ENCODE peak calls at places on chromosome 3, in six cellular contexts. R, X, D, Y, I and J are unnamed samples.

GRCh38 chr3:108333951-108334350 is 37.6 kb downstream of the HHLA2 start:
- DNase-seq in Y (no peak), X (no peak), R (no peak), I (no peak), D (no peak), J (no peak)

GRCh38 chr3:153284282-153284938 is 122.4 kb downstream of the RAP2B start:
- DNase-seq in D (peak; percentile 10), I (no peak), Y (no peak), R (peak; percentile 12), X (no peak), J (no peak)

GRCh38 chr3:18657858-18658820 is 233.0 kb upstream of the SATB1 start:
- DNase-seq in I (no peak), X (no peak), Y (no peak), D (no peak), R (no peak), J (no peak)

GRCh38 chr3:143188881-143189280 is 69.3 kb downstream of the CHST2 start:
- DNase-seq in R (no peak), X (no peak), D (no peak), Y (no peak), I (no peak), J (no peak)

GRCh38 chr3:133895208-133896001 is at the start of gene RAB6B:
- DNase-seq in X (peak; percentile 67), R (no peak), I (peak; percentile 80), Y (no peak), D (no peak), J (peak; percentile 42)

GRCh38 chr3:196686436-196686835 is 25.6 kb downstream of the CEP19 start:
- DNase-seq in X (no peak), D (no peak), I (no peak), R (no peak), Y (no peak), J (no peak)

GRCh38 chr3:129045675-129046036 is 14.9 kb upstream of the GP9 start:
- DNase-seq in Y (no peak), D (no peak), X (no peak), I (no peak), R (no peak), J (peak; percentile 41)

GRCh38 chr3:72143322-72143721 is 358.4 kb upstream of the PROK2 start:
- DNase-seq in X (no peak), Y (no peak), D (peak; percentile 54), I (peak; percentile 56), R (no peak), J (no peak)

GRCh38 chr3:175940243-175940642 is 1081.1 kb downstream of the NAALADL2 start:
- DNase-seq in X (no peak), D (no peak), Y (no peak), I (no peak), R (no peak), J (no peak)

GRCh38 chr3:192281207-192281880 is 446.0 kb downstream of the FGF12 start:
- DNase-seq in D (no peak), Y (no peak), R (no peak), I (no peak), X (no peak), J (no peak)

GRCh38 chr3:85783331-85783730 is 824.5 kb downstream of the CADM2 start:
- DNase-seq in I (no peak), X (no peak), R (no peak), Y (no peak), D (no peak), J (no peak)

GRCh38 chr3:13301295-13301987 is 118.7 kb downstream of the NUP210 start:
- DNase-seq in I (peak; percentile 51), D (peak; percentile 65), X (no peak), Y (peak; percentile 74), R (peak; percentile 28), J (no peak)

GRCh38 chr3:127043041-127043641 is 60.2 kb downstream of the PLXNA1 start:
- DNase-seq in X (no peak), D (no peak), R (no peak), I (no peak), Y (no peak), J (no peak)

GRCh38 chr3:132804498-132804897 is 82.3 kb upstream of the NPHP3 start:
- DNase-seq in X (no peak), D (no peak), Y (no peak), I (no peak), R (no peak), J (no peak)

GRCh38 chr3:126119008-126119675 is 35.2 kb upstream of the SLC41A3 start:
- DNase-seq in R (no peak), Y (no peak), I (no peak), D (no peak), X (no peak), J (no peak)

GRCh38 chr3:149959443-149959842 is 11.3 kb downstream of the PFN2 start:
- DNase-seq in I (no peak), Y (no peak), D (no peak), X (no peak), R (no peak), J (no peak)

GRCh38 chr3:170811928-170812591 is 57.9 kb downstream of the RPL22L1 start:
- DNase-seq in R (peak; percentile 30), X (peak; percentile 42), D (peak; percentile 78), Y (peak; percentile 59), I (peak; percentile 83), J (peak; percentile 40)

GRCh38 chr3:48598323-48599076 is 3.4 kb upstream of the COL7A1 start:
- DNase-seq in Y (no peak), D (no peak), R (no peak), X (no peak), I (no peak), J (no peak)

GRCh38 chr3:122936335-122936734 is 91.2 kb downstream of the SEMA5B start:
- DNase-seq in Y (no peak), X (no peak), R (no peak), I (no peak), D (no peak), J (no peak)

GRCh38 chr3:58151637-58152036 is 59.1 kb downstream of the DNASE1L3 start:
- DNase-seq in D (no peak), X (no peak), Y (no peak), R (no peak), I (no peak), J (no peak)

DNA sequence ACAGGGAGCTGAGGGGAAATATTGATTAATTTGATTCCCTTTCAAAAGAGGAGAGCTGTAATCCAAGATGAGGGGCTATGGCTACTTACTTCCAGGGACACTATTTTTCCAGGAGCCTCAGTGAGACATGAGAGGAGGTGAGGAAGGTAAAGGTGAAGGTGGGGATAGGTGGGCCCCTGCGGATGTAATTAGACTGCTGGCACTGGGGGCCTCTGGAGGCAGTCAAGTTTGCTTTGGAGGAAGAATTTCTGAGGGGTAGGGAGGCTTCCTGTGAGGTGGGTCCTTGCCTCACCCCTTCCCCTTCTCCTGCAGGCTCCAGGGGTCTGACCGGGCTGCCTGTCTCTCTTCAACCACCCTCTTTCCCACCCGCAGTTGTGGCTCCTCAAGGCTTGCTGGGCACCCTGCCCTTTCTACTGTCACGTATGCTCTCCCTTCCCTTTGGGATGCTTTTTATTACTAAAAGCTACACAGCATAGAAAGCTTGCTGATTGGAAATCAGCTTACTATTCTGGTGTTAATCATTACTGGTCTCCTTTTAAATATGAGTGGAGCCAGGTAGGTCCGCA is 22.5 kb downstream of the GASK1A start:
- DNase-seq in D (no peak), Y (no peak), X (no peak), R (no peak), I (no peak), J (no peak)
- TF ChIP-seq POLR2AphosphoS5 in D (no peak), Y (no peak), X (no peak), R (no peak), I (no peak), J (no peak)

GRCh38 chr3:46400000-46400734 is 6.7 kb downstream of the CCR5AS start:
- DNase-seq in R (no peak), X (no peak), I (peak; percentile 66), Y (no peak), D (no peak), J (no peak)
- TF ChIP-seq POLR2A in R (no peak), X (no peak), I (no peak), Y (no peak), D (no peak), J (no peak)

DNA sequence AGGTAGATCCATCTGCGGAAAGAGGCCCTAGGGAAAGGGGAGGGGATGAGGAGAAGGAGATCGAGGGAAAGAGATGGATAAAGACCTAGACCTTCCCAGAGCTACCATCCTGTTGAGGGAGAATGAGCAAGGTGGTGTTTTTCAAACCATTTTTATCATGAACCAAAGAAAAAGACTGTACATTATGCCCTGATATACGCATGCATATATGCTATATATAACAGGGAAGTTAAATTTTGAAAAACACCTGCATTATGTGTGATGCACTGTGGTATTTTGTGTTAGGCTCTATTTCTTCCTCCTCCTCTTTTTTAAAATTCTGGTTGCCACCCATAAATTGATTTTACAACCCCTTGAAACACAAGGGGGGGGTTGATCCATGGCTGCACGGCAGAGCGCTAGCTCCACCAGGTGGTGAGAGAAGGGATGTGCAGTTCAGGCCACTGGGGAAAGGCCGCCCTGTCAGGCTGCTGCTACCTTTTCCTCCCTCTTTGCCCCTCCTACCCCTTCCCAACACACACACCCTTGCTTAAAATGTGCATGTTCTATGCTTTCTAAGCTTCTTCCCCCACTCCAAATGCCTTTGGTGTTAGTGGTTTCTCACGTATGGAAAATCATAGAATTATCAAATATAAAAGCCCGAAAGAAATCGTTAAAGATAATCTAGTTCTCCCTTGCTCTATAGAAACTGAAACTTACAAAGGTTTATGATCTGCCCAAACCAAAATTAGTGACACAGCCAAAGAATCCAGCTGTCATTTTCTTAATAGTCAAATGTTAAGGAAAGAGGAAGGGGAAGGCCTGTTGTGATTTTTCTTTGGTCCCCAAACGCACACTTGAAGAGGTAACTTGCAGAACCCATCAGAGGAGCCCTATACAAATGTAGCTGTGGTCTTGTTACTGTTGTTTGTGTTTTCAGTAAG is 262.0 kb upstream of the UMPS start:
- DNase-seq in Y (peak; percentile 50), D (peak; percentile 20), X (peak; percentile 43), R (no peak), I (peak; percentile 74), J (peak; percentile 40)
- TF ChIP-seq TAF1 in Y (no peak), D (no peak), X (no peak), R (no peak), I (no peak), J (no peak)

GRCh38 chr3:30452446-30452845 is 154.0 kb upstream of the TGFBR2 start:
- DNase-seq in I (no peak), D (no peak), Y (no peak), R (no peak), X (no peak), J (no peak)

GRCh38 chr3:30456263-30456662 is 150.1 kb upstream of the TGFBR2 start:
- DNase-seq in Y (no peak), X (no peak), R (no peak), I (no peak), D (no peak), J (no peak)

GRCh38 chr3:30454636-30455035 is 151.8 kb upstream of the TGFBR2 start:
- DNase-seq in X (no peak), R (no peak), Y (no peak), I (no peak), D (no peak), J (no peak)

GRCh38 chr3:30455840-30456239 is 150.6 kb upstream of the TGFBR2 start:
- DNase-seq in X (no peak), R (no peak), Y (no peak), I (no peak), D (no peak), J (no peak)

DNA sequence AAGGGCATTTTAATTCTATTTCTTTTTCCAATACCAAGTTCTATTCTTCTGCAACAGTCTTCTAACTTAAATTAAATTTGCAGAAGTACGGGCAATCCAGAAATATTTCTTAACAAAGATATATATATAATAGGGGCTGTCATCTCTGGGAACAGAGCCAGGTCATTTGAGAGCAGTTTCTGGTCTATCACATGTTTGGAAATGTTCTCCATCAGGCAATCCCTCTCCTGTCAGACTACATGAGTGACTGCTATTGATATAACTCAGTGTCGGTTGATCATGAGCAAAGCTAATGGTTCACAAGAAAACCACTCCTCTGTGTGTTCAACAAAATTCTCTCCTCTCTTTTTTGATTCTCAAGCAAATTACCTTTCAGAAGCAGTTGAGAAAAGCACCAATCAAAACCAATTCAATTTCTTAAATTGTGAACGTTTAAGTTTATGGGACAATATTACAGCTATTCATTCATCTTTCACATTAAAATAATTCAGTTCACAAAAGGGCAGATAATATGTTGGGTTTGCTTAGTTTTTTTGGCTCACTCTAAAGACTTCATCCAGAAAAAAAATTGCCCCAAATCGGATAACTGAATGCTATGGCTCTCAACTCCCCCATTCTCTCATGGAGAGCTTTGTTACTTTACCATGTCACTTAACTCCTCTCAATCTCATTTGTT is 152.9 kb upstream of the TGFBR2 start:
- DNase-seq in Y (no peak), X (no peak), I (no peak), D (no peak), R (no peak), J (no peak)
- TF ChIP-seq POLR2AphosphoS5 in Y (no peak), X (no peak), I (no peak), D (no peak), R (no peak), J (no peak)